ENCODE peak calls at places on chromosomes 11 and 22, in seven cellular contexts. U, P, D, K, E, Z and I are unnamed samples.

GRCh38 chr11:65791719-65792213 is 4.9 kb downstream of the OVOL1 start:
- DNase-seq in K (no peak), U (no peak), D (peak), E (no peak), Z (peak), P (peak), I (no peak)

GRCh38 chr11:32870676-32871075 is 21.9 kb upstream of the QSER1 start:
- DNase-seq in D (peak), E (peak), Z (no peak), P (no peak), K (no peak), U (no peak), I (no peak)

GRCh38 chr11:118628432-118628831 is 21.0 kb downstream of the PHLDB1 start:
- DNase-seq in U (no peak), K (no peak), D (no peak), P (no peak), E (no peak), Z (no peak), I (no peak)

GRCh38 chr22:26883393-26883792 is 226.0 kb downstream of the MIAT start:
- DNase-seq in K (no peak), D (no peak), E (no peak), U (no peak), Z (no peak), P (no peak), I (no peak)

GRCh38 chr11:74695705-74696280 is 35.4 kb downstream of the CHRDL2 start:
- DNase-seq in P (no peak), K (no peak), Z (no peak), D (no peak), E (peak), U (no peak), I (no peak)

GRCh38 chr11:32779131-32779530 is 15.3 kb downstream of the CCDC73 start:
- DNase-seq in K (no peak), D (no peak), U (no peak), P (no peak), Z (no peak), E (no peak), I (no peak)

GRCh38 chr22:36759481-36760159 is 16.3 kb downstream of the IFT27 start:
- DNase-seq in E (peak), U (no peak), D (no peak), Z (no peak), K (no peak), P (peak), I (no peak)

GRCh38 chr22:40009953-40010751 is 15.4 kb downstream of the FAM83F start:
- DNase-seq in K (no peak), D (no peak), Z (peak), P (no peak), U (no peak), E (no peak), I (no peak)

GRCh38 chr22:33873186-33873585 is 47.1 kb downstream of the LARGE1 start:
- DNase-seq in D (no peak), U (no peak), Z (no peak), E (no peak), P (no peak), K (no peak), I (no peak)

GRCh38 chr11:115087791-115088190 is 409.5 kb downstream of the NXPE2 start:
- DNase-seq in K (no peak), P (no peak), D (no peak), E (peak), Z (no peak), U (no peak), I (no peak)

GRCh38 chr11:10116588-10116987 is 177.4 kb downstream of the SBF2 start:
- DNase-seq in E (no peak), Z (no peak), P (no peak), D (peak), U (no peak), K (no peak), I (peak)

GRCh38 chr22:49155039-49155808 is 672.4 kb downstream of the BRD1 start:
- DNase-seq in K (no peak), P (no peak), Z (peak), U (no peak), E (no peak), D (no peak), I (no peak)

GRCh38 chr11:9735236-9735635 is 71.4 kb downstream of the SWAP70 start:
- DNase-seq in D (peak), E (no peak), P (no peak), U (no peak), K (no peak), Z (no peak), I (no peak)

GRCh38 chr22:28768701-28769393 is 3.6 kb upstream of the CCDC117 start:
- DNase-seq in E (no peak), K (no peak), Z (no peak), U (no peak), D (no peak), P (no peak), I (no peak)

GRCh38 chr22:37905534-37906363 is at the start of gene MICALL1:
- DNase-seq in D (peak), U (no peak), K (no peak), P (peak), Z (peak), E (peak), I (peak)

GRCh38 chr11:96357794-96358193 is 14.8 kb upstream of the MAML2 start:
- DNase-seq in E (no peak), U (no peak), D (no peak), K (no peak), P (no peak), Z (no peak), I (no peak)

GRCh38 chr22:46549971-46550641 is 12.7 kb upstream of the CELSR1 start:
- DNase-seq in U (no peak), E (peak), Z (peak), P (no peak), D (no peak), K (no peak), I (no peak)

GRCh38 chr22:48742556-48743343 is 1084.9 kb downstream of the BRD1 start:
- DNase-seq in P (peak), Z (peak), E (peak), D (no peak), K (no peak), U (no peak), I (no peak)

GRCh38 chr11:66340596-66341501 is 4.1 kb downstream of the BRMS1 start:
- DNase-seq in K (no peak), Z (peak), P (no peak), E (no peak), U (no peak), D (no peak), I (no peak)

DNA sequence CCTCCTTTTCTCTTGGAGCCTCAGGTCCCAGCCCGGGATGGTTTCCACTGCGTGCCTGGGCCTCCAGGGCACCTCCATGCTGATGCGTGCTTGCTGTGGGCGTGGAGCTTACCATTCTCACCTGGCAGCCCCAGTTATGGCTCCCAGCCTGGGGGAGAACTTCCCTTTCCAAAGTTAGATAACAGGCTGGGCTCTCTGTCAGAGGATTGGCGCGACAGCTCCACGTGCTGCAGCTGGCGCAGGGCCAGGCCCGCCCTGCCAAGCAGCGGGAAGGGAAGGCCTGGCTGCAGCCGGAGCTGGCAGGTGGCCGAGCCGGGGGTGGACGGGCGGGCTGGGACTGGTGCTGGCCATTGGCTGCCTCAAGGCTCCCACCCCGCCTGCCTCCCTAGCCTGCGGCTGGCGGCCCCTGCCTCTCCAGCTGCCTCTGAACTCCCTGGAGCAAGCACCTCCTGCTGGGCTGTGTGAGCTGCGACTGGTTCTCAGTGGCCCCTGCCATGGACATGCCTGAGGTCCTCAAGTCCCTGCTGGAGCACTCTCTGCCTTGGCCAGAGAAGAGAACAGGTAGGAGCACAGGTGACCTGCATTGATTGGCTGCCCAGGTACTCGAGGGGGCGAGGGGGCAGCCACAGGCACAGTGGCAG is 14.6 kb upstream of the TEF start:
- DNase-seq in P (peak), U (peak), Z (peak), E (peak), K (peak), D (peak), I (peak)
- H3K4me3 ChIP-seq in P (peak), U (peak), Z (peak), E (no peak), K (peak), D (peak), I (no peak)

GRCh38 chr11:15725246-15725645 is 610.5 kb downstream of the INSC start:
- DNase-seq in P (no peak), Z (no peak), E (no peak), K (no peak), D (peak), U (no peak), I (no peak)

GRCh38 chr11:15727125-15727524 is 612.4 kb downstream of the INSC start:
- DNase-seq in D (no peak), K (no peak), U (no peak), E (no peak), Z (no peak), P (no peak), I (no peak)

GRCh38 chr11:15724611-15725010 is 609.9 kb downstream of the INSC start:
- DNase-seq in Z (no peak), K (no peak), D (no peak), U (no peak), E (no peak), P (no peak), I (no peak)

GRCh38 chr11:15723966-15724365 is 609.2 kb downstream of the INSC start:
- DNase-seq in K (no peak), P (no peak), Z (no peak), D (no peak), U (no peak), E (no peak), I (no peak)

DNA sequence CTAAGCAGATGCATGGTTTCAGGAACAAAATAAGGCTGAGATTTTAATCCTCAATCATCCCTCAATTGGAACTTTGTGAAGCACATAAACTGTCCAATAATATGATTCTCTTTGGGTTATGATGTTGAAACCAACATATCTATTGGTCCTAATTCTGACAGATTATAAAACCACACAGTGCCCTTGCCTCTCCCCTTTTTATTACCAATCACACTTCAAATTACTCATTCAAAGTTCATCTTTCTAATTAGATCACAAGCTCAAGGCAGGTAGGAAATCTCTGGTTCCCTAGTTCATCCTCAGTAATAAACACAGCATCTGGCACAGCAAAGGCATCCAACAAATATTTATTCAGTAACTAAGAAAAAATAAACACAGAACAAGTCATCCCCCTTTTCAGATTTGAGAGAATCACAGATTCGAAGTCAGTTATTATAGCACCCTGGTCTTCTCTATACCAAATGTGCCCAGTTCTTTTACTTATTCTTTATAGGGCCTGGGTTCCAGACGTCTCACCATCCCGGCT is 611.6 kb downstream of the INSC start:
- DNase-seq in P (no peak), E (no peak), K (no peak), Z (no peak), U (no peak), D (no peak), I (no peak)
- TF ChIP-seq CTCF in P (no peak), E (no peak), K (no peak), Z (no peak), U (no peak), D (no peak), I (no peak)

GRCh38 chr22:19641254-19641982 is 72.9 kb upstream of the SEPTIN5 start:
- DNase-seq in D (peak), P (peak), Z (no peak), K (peak), E (peak), U (no peak), I (no peak)
- H3K4me3 ChIP-seq in D (peak), P (no peak), Z (no peak), K (peak), E (no peak), U (no peak), I (no peak)

GRCh38 chr11:47270331-47271271 is 668 bp downstream of the MADD start:
- DNase-seq in D (peak), K (no peak), U (no peak), E (peak), P (peak), Z (no peak), I (peak)
- TF ChIP-seq CTCF in D (peak), K (no peak), U (peak), E (no peak), P (no peak), Z (no peak), I (no peak)